ENCODE peak calls at places on chromosome 20, in eight cellular contexts. N, S, F, U, Y, I, V and T are unnamed samples.

GRCh38 chr20:10982692-10983091 is 308.9 kb upstream of the JAG1 start:
- DNase-seq in N (peak), S (no peak), F (no peak), U (no peak), Y (no peak), I (no peak), V (no peak), T (peak)

GRCh38 chr20:18971121-18971520 is 157.5 kb downstream of the SCP2D1 start:
- DNase-seq in N (no peak), S (no peak), F (no peak), U (no peak), Y (no peak), I (no peak), V (no peak), T (no peak)

GRCh38 chr20:10955166-10955565 is 281.4 kb upstream of the JAG1 start:
- DNase-seq in N (no peak), S (no peak), F (no peak), U (no peak), Y (no peak), I (no peak), V (no peak), T (no peak)

GRCh38 chr20:16518784-16519084 is 54.5 kb downstream of the KIF16B start:
- DNase-seq in N (no peak), S (no peak), F (no peak), U (no peak), Y (no peak), I (no peak), V (no peak), T (no peak)

GRCh38 chr20:10541668-10542411 is 106.7 kb downstream of the SLX4IP start:
- DNase-seq in N (no peak), S (no peak), F (no peak), U (no peak), Y (no peak), I (no peak), V (no peak), T (no peak)

GRCh38 chr20:40176442-40176841 is 512.6 kb downstream of the MAFB start:
- DNase-seq in N (no peak), S (no peak), F (no peak), U (no peak), Y (no peak), I (no peak), V (no peak), T (no peak)

GRCh38 chr20:9581509-9581908 is 67.1 kb downstream of the LAMP5 start:
- DNase-seq in N (no peak), S (no peak), F (no peak), U (peak), Y (no peak), I (no peak), V (no peak), T (no peak)

GRCh38 chr20:47785321-47785899 is at the start of gene SULF2:
- DNase-seq in N (peak), S (no peak), F (no peak), U (peak), Y (peak), I (no peak), V (no peak), T (peak)

GRCh38 chr20:57156050-57156770 is 110.2 kb downstream of the BMP7 start:
- DNase-seq in N (no peak), S (no peak), F (no peak), U (no peak), Y (no peak), I (no peak), V (no peak), T (no peak)

GRCh38 chr20:38217791-38218565 is 42.6 kb downstream of the KIAA1755 start:
- DNase-seq in N (peak), S (no peak), F (no peak), U (peak), Y (peak), I (peak), V (peak), T (peak)

GRCh38 chr20:21557246-21557982 is 43.5 kb upstream of the NKX2-2 start:
- DNase-seq in N (no peak), S (no peak), F (no peak), U (no peak), Y (no peak), I (no peak), V (no peak), T (no peak)

GRCh38 chr20:44642203-44643153 is 9.0 kb downstream of the ADA start:
- DNase-seq in N (peak), S (peak), F (no peak), U (peak), Y (peak), I (peak), V (no peak), T (peak)